ENCODE peak calls at places on chromosomes 2 and 18, in eight cellular contexts. U, W, X, O, C, T, S and D are unnamed samples.

GRCh38 chr2:101361519-101361918 is 25.8 kb downstream of the CREG2 start:
- DNase-seq in U (no peak), W (no peak), X (no peak), O (peak), C (no peak), T (peak), S (no peak), D (no peak)

GRCh38 chr2:74259191-74259590 is 60.8 kb downstream of the MTHFD2 start:
- DNase-seq in U (no peak), W (no peak), X (no peak), O (no peak), C (no peak), T (no peak), S (no peak), D (no peak)

GRCh38 chr2:118987886-118988285 is 45.9 kb downstream of the MARCO start:
- DNase-seq in U (no peak), W (no peak), X (no peak), O (no peak), C (no peak), T (no peak), S (no peak), D (no peak)

GRCh38 chr2:194343167-194343566 is 1313.9 kb upstream of the SLC39A10 start:
- DNase-seq in U (no peak), W (no peak), X (no peak), O (no peak), C (no peak), T (no peak), S (no peak), D (no peak)

GRCh38 chr2:223044916-223045700 is 6.9 kb upstream of the KCNE4 start:
- DNase-seq in U (no peak), W (no peak), X (no peak), O (no peak), C (no peak), T (no peak), S (no peak), D (no peak)

GRCh38 chr2:88355486-88355885 is 97.0 kb downstream of the FOXI3 start:
- DNase-seq in U (peak), W (peak), X (no peak), O (no peak), C (no peak), T (no peak), S (no peak), D (no peak)

GRCh38 chr2:48483506-48483905 is 46.4 kb upstream of the STON1 start:
- DNase-seq in U (no peak), W (no peak), X (no peak), O (no peak), C (peak), T (no peak), S (no peak), D (no peak)

GRCh38 chr2:226742346-226742745 is 57.3 kb downstream of the IRS1 start:
- DNase-seq in U (peak), W (no peak), X (no peak), O (no peak), C (peak), T (no peak), S (no peak), D (no peak)

GRCh38 chr2:226657340-226658053 is 142.1 kb downstream of the IRS1 start:
- DNase-seq in U (no peak), W (no peak), X (no peak), O (no peak), C (no peak), T (no peak), S (peak), D (no peak)

GRCh38 chr2:68556384-68556783 is 87.0 kb upstream of the PROKR1 start:
- DNase-seq in U (no peak), W (no peak), X (no peak), O (peak), C (peak), T (no peak), S (no peak), D (no peak)

GRCh38 chr2:31270136-31270535 is 36.2 kb downstream of the EHD3 start:
- DNase-seq in U (no peak), W (no peak), X (no peak), O (peak), C (peak), T (no peak), S (no peak), D (no peak)

GRCh38 chr2:26636935-26637334 is 4.2 kb downstream of the CIB4 start:
- DNase-seq in U (no peak), W (peak), X (no peak), O (no peak), C (no peak), T (no peak), S (no peak), D (no peak)

GRCh38 chr18:23738575-23738974 is 49.3 kb downstream of the LAMA3 start:
- DNase-seq in U (no peak), W (no peak), X (no peak), O (no peak), C (no peak), T (no peak), S (no peak), D (no peak)

GRCh38 chr2:199465390-199465789 is 7.7 kb upstream of the SATB2 start:
- DNase-seq in U (no peak), W (no peak), X (no peak), O (no peak), C (no peak), T (no peak), S (no peak), D (no peak)
- H3K4me3 ChIP-seq in U (no peak), W (no peak), X (no peak), O (no peak), C (no peak), T (no peak), S (no peak), D (no peak)

DNA sequence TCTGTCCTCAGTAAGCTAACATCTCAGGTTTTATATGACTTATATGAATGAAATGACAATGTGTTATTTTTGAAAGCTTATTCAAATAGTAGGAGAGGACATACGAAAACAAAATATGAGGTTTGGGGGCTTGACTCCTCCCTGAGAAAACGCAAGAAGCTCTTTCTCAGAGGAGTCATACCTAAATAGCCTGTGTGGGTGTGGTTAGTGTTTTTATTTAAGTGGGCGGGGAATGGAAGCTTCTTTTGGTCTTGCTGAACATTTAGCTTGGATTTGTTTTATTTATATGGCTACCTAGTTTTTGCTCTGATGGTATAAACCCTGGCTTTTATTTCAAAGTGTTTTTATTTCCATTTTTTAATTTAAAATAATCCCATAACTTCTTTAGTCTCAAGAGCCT is 72.1 kb upstream of the DSG1 start:
- DNase-seq in U (no peak), W (no peak), X (no peak), O (peak), C (peak), T (no peak), S (no peak), D (no peak)
- H3K27ac ChIP-seq in U (no peak), W (no peak), X (no peak), O (no peak), C (no peak), T (no peak), S (peak), D (no peak)

GRCh38 chr2:240791211-240791800 is 28.7 kb downstream of the KIF1A start:
- DNase-seq in U (no peak), W (no peak), X (no peak), O (no peak), C (no peak), T (no peak), S (no peak), D (no peak)

GRCh38 chr2:240794178-240794721 is 25.8 kb downstream of the KIF1A start:
- DNase-seq in U (no peak), W (no peak), X (no peak), O (no peak), C (no peak), T (no peak), S (no peak), D (no peak)

GRCh38 chr2:240793313-240794177 is 26.5 kb downstream of the KIF1A start:
- DNase-seq in U (no peak), W (no peak), X (no peak), O (no peak), C (no peak), T (no peak), S (no peak), D (no peak)

GRCh38 chr2:240791821-240792657 is 28.0 kb downstream of the KIF1A start:
- DNase-seq in U (peak), W (no peak), X (no peak), O (no peak), C (no peak), T (no peak), S (no peak), D (no peak)

GRCh38 chr2:240792658-240793312 is 27.2 kb downstream of the KIF1A start:
- DNase-seq in U (no peak), W (no peak), X (no peak), O (no peak), C (no peak), T (no peak), S (no peak), D (no peak)
- H3K9ac ChIP-seq in U (peak), W (no peak), X (no peak), O (no peak), C (no peak), T (no peak), S (no peak), D (no peak)

GRCh38 chr2:37665038-37665437 is 6.4 kb downstream of the CDC42EP3 start:
- DNase-seq in U (no peak), W (no peak), X (no peak), O (no peak), C (no peak), T (no peak), S (no peak), D (no peak)
- H3K4me3 ChIP-seq in U (no peak), W (no peak), X (peak), O (no peak), C (no peak), T (no peak), S (no peak), D (no peak)

GRCh38 chr2:151361674-151362380 is 4.4 kb downstream of the TNFAIP6 start:
- DNase-seq in U (no peak), W (no peak), X (no peak), O (no peak), C (peak), T (no peak), S (no peak), D (no peak)

GRCh38 chr2:151359768-151360167 is 2.4 kb downstream of the TNFAIP6 start:
- DNase-seq in U (no peak), W (no peak), X (no peak), O (no peak), C (no peak), T (no peak), S (no peak), D (no peak)

GRCh38 chr2:151367571-151367970 is 10.2 kb downstream of the TNFAIP6 start:
- DNase-seq in U (no peak), W (no peak), X (no peak), O (no peak), C (peak), T (no peak), S (no peak), D (no peak)

GRCh38 chr2:151363709-151364108 is 6.3 kb downstream of the TNFAIP6 start:
- DNase-seq in U (peak), W (no peak), X (peak), O (no peak), C (no peak), T (no peak), S (no peak), D (no peak)
- H3K27ac ChIP-seq in U (no peak), W (no peak), X (no peak), O (no peak), C (no peak), T (no peak), S (no peak), D (no peak)

GRCh38 chr2:9107168-9108025 is 99.2 kb upstream of the ASAP2 start:
- DNase-seq in U (no peak), W (no peak), X (no peak), O (no peak), C (no peak), T (no peak), S (no peak), D (peak)

GRCh38 chr2:9103663-9104277 is 100.3 kb upstream of the MBOAT2 start:
- DNase-seq in U (no peak), W (peak), X (no peak), O (peak), C (no peak), T (no peak), S (no peak), D (no peak)

GRCh38 chr2:9108210-9108967 is 98.2 kb upstream of the ASAP2 start:
- DNase-seq in U (no peak), W (no peak), X (no peak), O (no peak), C (peak), T (no peak), S (no peak), D (no peak)

GRCh38 chr2:9105601-9106337 is 100.8 kb upstream of the ASAP2 start:
- DNase-seq in U (no peak), W (no peak), X (no peak), O (no peak), C (no peak), T (no peak), S (no peak), D (no peak)

GRCh38 chr2:9106338-9107167 is 100.1 kb upstream of the ASAP2 start:
- DNase-seq in U (no peak), W (no peak), X (no peak), O (no peak), C (peak), T (no peak), S (no peak), D (no peak)
- H3K9ac ChIP-seq in U (no peak), W (no peak), X (no peak), O (no peak), C (no peak), T (no peak), S (no peak), D (no peak)

GRCh38 chr18:65749881-65750280 is 931 bp upstream of the CDH7 start:
- DNase-seq in U (peak), W (peak), X (no peak), O (no peak), C (no peak), T (no peak), S (no peak), D (no peak)

GRCh38 chr18:65748321-65748720 is 2.5 kb upstream of the CDH7 start:
- DNase-seq in U (no peak), W (no peak), X (no peak), O (peak), C (no peak), T (no peak), S (no peak), D (no peak)

GRCh38 chr18:65751145-65752085 is 603 bp downstream of the CDH7 start:
- DNase-seq in U (peak), W (peak), X (no peak), O (no peak), C (peak), T (no peak), S (no peak), D (no peak)

GRCh38 chr18:65752625-65753325 is 2.0 kb downstream of the CDH7 start:
- DNase-seq in U (no peak), W (no peak), X (no peak), O (no peak), C (no peak), T (no peak), S (no peak), D (no peak)

DNA sequence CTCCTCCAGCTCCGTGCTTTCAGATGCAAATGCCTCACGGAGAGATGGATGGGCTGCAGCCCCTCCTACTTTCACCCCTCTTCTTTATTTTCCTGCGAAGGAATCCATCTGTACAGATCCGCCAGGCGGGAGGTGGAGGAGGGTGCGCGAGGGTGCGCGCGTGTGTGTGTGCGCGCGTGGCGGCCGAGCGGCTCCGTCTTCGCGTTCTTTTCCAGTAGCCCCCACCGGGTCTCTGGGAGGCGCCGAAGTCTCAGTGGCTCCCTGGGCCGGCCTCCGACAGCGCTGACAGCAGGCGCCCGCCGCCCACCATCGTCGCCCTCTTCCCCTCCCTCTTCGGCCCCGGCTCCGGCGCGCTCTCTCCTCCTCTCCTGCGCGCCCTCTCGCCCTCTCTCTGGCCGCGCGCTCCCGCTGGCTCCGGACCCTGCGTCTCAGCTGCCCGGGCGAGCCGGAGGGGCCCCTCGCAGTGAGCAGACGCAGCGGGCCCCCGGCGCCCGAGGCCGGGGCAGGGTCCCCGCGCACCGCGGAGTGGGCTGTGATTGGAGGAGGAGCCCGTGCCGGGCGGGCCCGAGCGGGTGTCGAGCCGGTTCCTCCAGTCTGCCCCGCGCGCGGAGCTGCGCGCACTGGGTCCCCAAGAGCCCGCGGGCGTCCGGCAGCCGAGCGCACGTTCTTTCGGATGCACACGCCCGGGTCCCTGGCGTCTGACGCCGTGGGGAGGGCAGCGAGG is at the start of gene CDH7:
- DNase-seq in U (peak), W (no peak), X (no peak), O (peak), C (peak), T (no peak), S (no peak), D (no peak)
- H3K4me3 ChIP-seq in U (peak), W (peak), X (no peak), O (peak), C (no peak), T (no peak), S (no peak), D (peak)

GRCh38 chr18:12315911-12316310 is 7.9 kb downstream of the TUBB6 start:
- DNase-seq in U (no peak), W (no peak), X (no peak), O (no peak), C (no peak), T (no peak), S (no peak), D (no peak)

GRCh38 chr18:12318334-12318697 is 10.3 kb downstream of the TUBB6 start:
- DNase-seq in U (no peak), W (no peak), X (no peak), O (no peak), C (no peak), T (no peak), S (no peak), D (no peak)

GRCh38 chr18:12318857-12319256 is 10.8 kb downstream of the TUBB6 start:
- DNase-seq in U (no peak), W (no peak), X (no peak), O (no peak), C (no peak), T (no peak), S (no peak), D (no peak)

GRCh38 chr18:12315481-12315880 is 7.4 kb downstream of the TUBB6 start:
- DNase-seq in U (no peak), W (no peak), X (no peak), O (no peak), C (no peak), T (no peak), S (no peak), D (no peak)

GRCh38 chr18:12317664-12318333 is 9.8 kb downstream of the TUBB6 start:
- DNase-seq in U (no peak), W (no peak), X (no peak), O (no peak), C (peak), T (no peak), S (no peak), D (no peak)
- H3K27ac ChIP-seq in U (no peak), W (no peak), X (peak), O (no peak), C (peak), T (no peak), S (no peak), D (no peak)

DNA sequence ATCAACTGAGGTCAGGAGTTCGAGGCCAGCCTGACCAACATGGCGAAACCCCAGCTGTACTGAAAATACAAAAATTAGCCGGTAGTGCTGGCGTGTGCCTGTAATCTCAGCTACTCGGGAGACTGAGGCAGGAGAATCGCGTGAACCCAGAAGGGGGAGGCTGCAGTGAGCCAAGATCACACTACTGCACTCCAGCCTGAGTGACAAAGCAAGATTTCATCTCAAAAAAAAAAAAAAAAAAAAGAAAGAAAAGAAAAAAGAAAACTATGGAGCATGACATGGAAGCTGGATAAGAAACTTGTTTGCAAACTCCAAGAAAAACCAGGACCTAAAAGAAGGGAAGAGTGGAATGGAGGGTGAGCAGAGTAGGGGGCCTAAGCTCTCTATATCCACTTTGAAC is 1.9 kb upstream of the CHMP1B start:
- DNase-seq in U (no peak), W (no peak), X (no peak), O (no peak), C (no peak), T (no peak), S (no peak), D (no peak)
- H3K9ac ChIP-seq in U (no peak), W (no peak), X (no peak), O (peak), C (peak), T (no peak), S (no peak), D (no peak)